ENCODE peak calls at places on chromosomes 11 and 22, in eight cellular contexts. X is psoas muscle, M is upper lobe of right lung, F is testis, L is lung, D is HepG2, W is tibial nerve, J is stomach. P is an unnamed sample.

GRCh38 chr22:28148816-28149465 is 229.9 kb upstream of the PITPNB start:
- DNase-seq in X (no peak), M (no peak), L (no peak), D (no peak), J (no peak), W (no peak), F (no peak), P (no peak)

GRCh38 chr11:110433393-110434333 is 3.9 kb downstream of the FDX1 start:
- DNase-seq in L (no peak), X (no peak), D (peak; percentile 6), F (no peak), J (no peak), W (no peak), M (no peak), P (no peak)

GRCh38 chr22:27602390-27602789 is 199.2 kb downstream of the MN1 start:
- DNase-seq in D (no peak), X (no peak), M (no peak), F (peak; percentile 28), J (no peak), W (no peak), L (no peak), P (no peak)

GRCh38 chr11:111697910-111698309 is 68.3 kb downstream of the PPP2R1B start:
- DNase-seq in M (no peak), J (no peak), D (no peak), F (no peak), L (no peak), W (no peak), X (no peak), P (no peak)

GRCh38 chr11:85941380-85941973 is 86.3 kb downstream of the CCDC83 start:
- DNase-seq in M (no peak), L (peak; percentile 53), J (peak; percentile 40), X (peak; percentile 52), D (peak; percentile 56), F (peak; percentile 76), W (peak; percentile 27), P (peak; percentile 57)

GRCh38 chr11:86303257-86303656 is 1.2 kb downstream of the HIKESHI start:
- DNase-seq in D (no peak), L (no peak), W (no peak), M (no peak), J (no peak), F (no peak), X (no peak), P (no peak)

GRCh38 chr11:87422566-87422965 is 384.8 kb downstream of the TMEM135 start:
- DNase-seq in L (no peak), D (no peak), J (no peak), F (no peak), X (no peak), W (no peak), M (no peak), P (no peak)

GRCh38 chr11:109695696-109696095 is 273.7 kb downstream of the C11orf87 start:
- DNase-seq in F (no peak), D (no peak), W (no peak), L (no peak), J (no peak), M (no peak), X (no peak), P (no peak)

GRCh38 chr11:93196816-93197382 is 892 bp downstream of the SLC36A4 start:
- DNase-seq in W (no peak), D (no peak), F (no peak), X (no peak), J (no peak), M (no peak), L (no peak), P (no peak)

GRCh38 chr11:95296621-95297025 is 65.6 kb upstream of the SESN3 start:
- DNase-seq in W (no peak), F (no peak), L (no peak), M (no peak), D (no peak), X (no peak), J (no peak), P (no peak)

GRCh38 chr11:47924184-47924671 is 56.1 kb upstream of the PTPRJ start:
- DNase-seq in M (peak; percentile 68), D (peak; percentile 45), L (peak; percentile 55), F (no peak), X (no peak), W (no peak), J (peak; percentile 31), P (no peak)

GRCh38 chr11:65209711-65210360 is 28.1 kb downstream of the CAPN1 start:
- DNase-seq in J (peak; percentile 9), X (no peak), L (no peak), W (no peak), M (no peak), F (no peak), D (no peak), P (no peak)

GRCh38 chr22:19289475-19290161 is 1.9 kb downstream of the CLTCL1 start:
- DNase-seq in M (no peak), X (no peak), W (no peak), J (no peak), L (no peak), F (no peak), D (no peak), P (no peak)

GRCh38 chr11:10893713-10894112 is 35.9 kb upstream of the ZBED5 start:
- DNase-seq in F (no peak), L (no peak), M (no peak), D (peak; percentile 50), W (no peak), J (no peak), X (no peak), P (no peak)

GRCh38 chr11:77619576-77620198 is 17.9 kb downstream of the CLNS1A start:
- DNase-seq in J (no peak), L (no peak), F (no peak), M (no peak), W (no peak), D (peak; percentile 50), X (no peak), P (no peak)

GRCh38 chr11:116258821-116259220 is 514.0 kb downstream of the BUD13 start:
- DNase-seq in J (no peak), F (no peak), X (no peak), M (no peak), L (no peak), W (no peak), D (no peak), P (no peak)

GRCh38 chr11:124761301-124762021 is 629 bp downstream of the ESAM start:
- DNase-seq in F (no peak), J (no peak), X (no peak), D (no peak), L (no peak), M (peak; percentile 66), W (no peak), P (no peak)

DNA sequence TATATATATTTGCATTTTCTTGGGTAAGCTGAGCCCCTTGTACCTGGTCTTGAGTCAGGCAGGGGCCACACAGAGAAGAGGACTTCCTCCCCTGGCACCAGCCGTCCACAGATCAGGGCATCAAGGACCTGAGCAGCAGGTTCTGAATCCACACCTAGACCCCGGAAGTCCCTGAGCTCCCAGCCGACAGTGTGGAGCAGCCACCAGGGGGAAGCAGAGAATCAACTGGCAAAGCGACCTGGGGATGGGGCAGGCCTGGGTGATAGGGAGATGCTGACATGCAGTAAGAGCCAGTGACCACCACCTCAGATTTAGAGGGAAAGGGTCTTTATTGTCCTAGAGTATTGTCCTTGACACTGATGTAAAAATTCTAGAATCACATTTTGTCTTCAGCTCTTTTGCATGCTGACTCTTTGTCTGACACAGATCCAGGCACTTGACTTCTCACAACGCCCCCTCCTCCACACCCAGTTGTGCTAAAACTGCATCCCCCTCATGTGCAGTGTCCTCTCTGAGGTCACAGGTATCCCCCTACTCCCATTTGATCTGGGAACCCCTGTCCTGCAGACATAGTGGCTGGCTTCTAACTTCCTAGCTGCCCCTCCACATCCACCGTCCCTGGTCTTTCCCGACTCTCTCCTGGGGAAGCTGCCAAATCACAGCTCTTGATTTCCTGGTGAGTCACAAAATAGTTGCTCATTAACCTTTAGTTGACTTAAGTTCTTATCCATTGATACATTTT is 109.3 kb downstream of the GGTLC2 start:
- DNase-seq in W (no peak), M (no peak), L (peak; percentile 62), J (peak; percentile 64), D (peak; percentile 47), X (no peak), F (peak; percentile 73), P (peak; percentile 27)
- H3K27me3 ChIP-seq in W (peaks cover 5% of the 10 kb centered on the region), M (no peaks in the 10 kb centered on the region), L (no peaks in the 10 kb centered on the region), J (no peaks in the 10 kb centered on the region), D (peaks cover 2% of the 10 kb centered on the region), X (no peaks in the 10 kb centered on the region), F (no peaks in the 10 kb centered on the region), P (no peaks in the 10 kb centered on the region)

DNA sequence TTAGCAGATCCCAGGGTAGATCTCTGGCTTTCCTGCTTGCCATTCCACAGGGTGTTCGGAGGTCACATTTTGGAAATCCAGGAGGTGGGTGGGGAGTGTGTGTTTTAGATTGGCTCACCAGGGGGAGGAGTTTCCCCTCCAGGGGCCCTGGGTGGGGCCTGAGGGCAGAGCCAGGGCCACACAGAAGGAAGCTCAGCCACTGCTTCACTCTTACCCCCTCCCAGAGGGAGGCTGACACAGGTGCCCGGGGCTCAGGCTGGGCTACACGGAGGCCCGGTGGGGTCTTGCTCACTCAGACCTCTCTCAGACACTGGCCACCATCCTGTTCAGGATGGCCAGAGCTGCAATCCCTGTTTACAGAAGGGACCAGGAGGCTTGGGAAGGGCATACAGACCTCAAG is 2.5 kb downstream of the WNT7B start:
- DNase-seq in L (peak; percentile 42), J (no peak), X (no peak), M (no peak), D (no peak), W (no peak), F (no peak), P (no peak)
- H3K27me3 ChIP-seq in L (peaks cover 6% of the 10 kb centered on the region), J (peaks cover 90% of the 10 kb centered on the region), X (no peaks in the 10 kb centered on the region), M (peaks cover 84% of the 10 kb centered on the region), D (peaks cover 23% of the 10 kb centered on the region), W (peaks cover 83% of the 10 kb centered on the region), F (peaks cover 5% of the 10 kb centered on the region), P (peaks cover 57% of the 10 kb centered on the region)

DNA sequence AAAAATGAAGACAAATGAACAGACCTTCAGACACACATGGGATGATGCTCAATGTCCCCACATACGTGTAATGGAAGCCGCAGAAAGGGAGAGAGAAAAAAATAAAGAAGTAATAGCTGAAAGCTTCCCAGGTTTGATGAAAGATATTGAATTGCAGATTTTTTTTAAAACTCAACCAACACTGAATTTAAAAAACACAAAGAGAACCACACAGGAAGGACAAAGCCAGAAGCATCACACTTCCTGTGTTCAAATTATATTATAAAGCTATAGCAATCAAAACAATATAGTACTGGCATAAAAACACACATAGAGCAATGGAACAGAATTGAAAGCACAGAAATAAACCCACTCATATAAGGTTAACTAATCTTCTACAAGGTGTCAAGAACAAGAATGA is 26.5 kb downstream of the TMEM45B start:
- DNase-seq in X (no peak), M (no peak), J (no peak), F (no peak), D (no peak), W (no peak), L (no peak), P (no peak)
- H3K27me3 ChIP-seq in X (no peaks in the 10 kb centered on the region), M (no peaks in the 10 kb centered on the region), J (no peaks in the 10 kb centered on the region), F (no peaks in the 10 kb centered on the region), D (no peaks in the 10 kb centered on the region), W (no peaks in the 10 kb centered on the region), L (no peaks in the 10 kb centered on the region), P (no peaks in the 10 kb centered on the region)

DNA sequence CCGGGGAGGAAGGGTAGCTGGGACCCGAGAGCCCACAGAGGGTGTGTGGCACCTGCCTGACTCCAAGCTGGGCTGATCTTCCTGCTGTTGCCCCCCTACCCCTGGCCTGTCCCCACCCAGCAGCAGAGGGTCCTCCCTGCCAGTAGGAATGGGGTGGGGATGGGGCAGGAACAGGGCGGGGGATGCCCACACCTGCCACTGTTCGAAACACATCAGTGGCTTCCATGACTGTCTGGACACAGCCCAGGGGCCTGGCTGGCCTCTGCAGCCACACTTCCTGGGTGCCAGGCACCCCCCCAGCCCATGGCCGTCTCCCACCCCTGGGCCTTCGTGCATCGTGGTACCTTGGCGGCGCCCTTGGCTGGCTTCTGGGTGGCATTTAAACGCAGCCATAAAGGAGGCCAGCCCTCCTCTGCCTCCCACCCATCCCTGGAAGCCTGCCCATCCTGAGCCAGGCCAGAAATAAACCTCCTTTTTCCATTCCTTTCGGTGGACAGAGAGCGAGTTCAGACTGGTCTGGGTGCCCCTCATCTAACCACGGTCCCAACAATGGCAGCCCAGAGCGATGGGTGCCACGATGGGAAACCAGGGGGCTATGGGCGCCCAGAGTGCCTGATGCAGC is 745 bp upstream of the SHISAL1 start:
- DNase-seq in X (no peak), D (no peak), M (no peak), L (no peak), J (no peak), F (no peak), W (no peak), P (no peak)
- H3K27me3 ChIP-seq in X (no peaks in the 10 kb centered on the region), D (peaks cover 7% of the 10 kb centered on the region), M (no peaks in the 10 kb centered on the region), L (no peaks in the 10 kb centered on the region), J (no peaks in the 10 kb centered on the region), F (no peaks in the 10 kb centered on the region), W (no peaks in the 10 kb centered on the region), P (no peaks in the 10 kb centered on the region)

P was measured in dorsolateral prefrontal cortex.